ENCODE peak calls at places on chromosomes 1 and 21, in five cellular contexts. One of them, this sample, is unnamed.

GRCh38 chr1:84849312-84849711 is 43.7 kb downstream of the LPAR3 start:
- DNase-seq in neural progenitor cell: no peak
- DNase-seq in mucosa of descending colon: no peak
- DNase-seq in SJSA1: no peak
- DNase-seq in adrenal gland: no peak
- DNase-seq in this sample: no peak

GRCh38 chr1:1483714-1484113 is 12.1 kb downstream of the ATAD3B start:
- DNase-seq in mucosa of descending colon: no peak
- DNase-seq in adrenal gland: no peak
- DNase-seq in SJSA1: no peak
- DNase-seq in neural progenitor cell: no peak
- DNase-seq in this sample: no peak

GRCh38 chr1:234132799-234133198 is 228.3 kb downstream of the SLC35F3 start:
- DNase-seq in SJSA1: no peak
- DNase-seq in mucosa of descending colon: no peak
- DNase-seq in neural progenitor cell: no peak
- DNase-seq in adrenal gland: no peak
- DNase-seq in this sample: no peak

GRCh38 chr1:44676484-44677200 is 2.1 kb downstream of the ARMH1 start:
- DNase-seq in adrenal gland: peak; percentile 51
- DNase-seq in mucosa of descending colon: no peak
- DNase-seq in neural progenitor cell: no peak
- DNase-seq in SJSA1: no peak
- DNase-seq in this sample: no peak

GRCh38 chr1:33872681-33873080 is 8.8 kb downstream of the HMGB4 start:
- DNase-seq in SJSA1: no peak
- DNase-seq in neural progenitor cell: peak; percentile 76
- DNase-seq in adrenal gland: no peak
- DNase-seq in mucosa of descending colon: no peak
- DNase-seq in this sample: no peak

GRCh38 chr1:155062702-155063411 is 683 bp upstream of the EFNA4 start:
- DNase-seq in neural progenitor cell: peak; percentile 88
- DNase-seq in SJSA1: no peak
- DNase-seq in adrenal gland: peak; percentile 55
- DNase-seq in mucosa of descending colon: peak; percentile 90
- DNase-seq in this sample: peak; percentile 83

GRCh38 chr1:70090875-70091274 is 114.5 kb downstream of the LRRC40 start:
- DNase-seq in mucosa of descending colon: no peak
- DNase-seq in SJSA1: no peak
- DNase-seq in neural progenitor cell: no peak
- DNase-seq in adrenal gland: no peak
- DNase-seq in this sample: no peak

GRCh38 chr1:32503153-32503552 is 36.1 kb upstream of the ZBTB8A start:
- DNase-seq in adrenal gland: no peak
- DNase-seq in neural progenitor cell: no peak
- DNase-seq in SJSA1: no peak
- DNase-seq in mucosa of descending colon: no peak
- DNase-seq in this sample: no peak

GRCh38 chr1:55559802-55560201 is 344.6 kb upstream of the USP24 start:
- DNase-seq in mucosa of descending colon: no peak
- DNase-seq in neural progenitor cell: no peak
- DNase-seq in SJSA1: no peak
- DNase-seq in adrenal gland: no peak
- DNase-seq in this sample: no peak

GRCh38 chr1:54857741-54858665 is 29.0 kb downstream of the DHCR24 start:
- DNase-seq in mucosa of descending colon: no peak
- DNase-seq in neural progenitor cell: no peak
- DNase-seq in SJSA1: no peak
- DNase-seq in adrenal gland: peak; percentile 69
- DNase-seq in this sample: no peak

GRCh38 chr1:4411862-4412261 is 242.5 kb upstream of the AJAP1 start:
- DNase-seq in neural progenitor cell: no peak
- DNase-seq in SJSA1: no peak
- DNase-seq in adrenal gland: no peak
- DNase-seq in mucosa of descending colon: no peak
- DNase-seq in this sample: no peak

GRCh38 chr1:107530543-107530942 is 389.7 kb downstream of the NTNG1 start:
- DNase-seq in adrenal gland: no peak
- DNase-seq in mucosa of descending colon: no peak
- DNase-seq in neural progenitor cell: no peak
- DNase-seq in SJSA1: no peak
- DNase-seq in this sample: no peak

GRCh38 chr1:76998582-76999189 is 131.4 kb downstream of the ST6GALNAC5 start:
- DNase-seq in neural progenitor cell: no peak
- DNase-seq in SJSA1: no peak
- DNase-seq in adrenal gland: no peak
- DNase-seq in mucosa of descending colon: no peak
- DNase-seq in this sample: no peak

GRCh38 chr1:14486401-14487110 is 111.9 kb upstream of the KAZN start:
- DNase-seq in SJSA1: peak; percentile 55
- DNase-seq in adrenal gland: peak; percentile 62
- DNase-seq in neural progenitor cell: no peak
- DNase-seq in mucosa of descending colon: no peak
- DNase-seq in this sample: no peak

GRCh38 chr1:80656011-80656627 is 1144.6 kb upstream of the ADGRL2 start:
- DNase-seq in SJSA1: no peak
- DNase-seq in mucosa of descending colon: no peak
- DNase-seq in adrenal gland: no peak
- DNase-seq in neural progenitor cell: peak; percentile 58
- DNase-seq in this sample: peak; percentile 40

GRCh38 chr1:152436593-152437338 is 22.7 kb upstream of the CRNN start:
- DNase-seq in neural progenitor cell: no peak
- DNase-seq in adrenal gland: no peak
- DNase-seq in SJSA1: peak; percentile 64
- DNase-seq in mucosa of descending colon: no peak
- DNase-seq in this sample: no peak

GRCh38 chr1:227939791-227940771 is 7.7 kb downstream of the WNT9A start:
- DNase-seq in adrenal gland: peak; percentile 8
- DNase-seq in mucosa of descending colon: peak; percentile 22
- DNase-seq in neural progenitor cell: no peak
- DNase-seq in SJSA1: peak; percentile 36
- DNase-seq in this sample: no peak

GRCh38 chr1:69569983-69570755 is 2.4 kb downstream of the LRRC7 start:
- DNase-seq in neural progenitor cell: peak; percentile 52
- DNase-seq in adrenal gland: no peak
- DNase-seq in SJSA1: no peak
- DNase-seq in mucosa of descending colon: no peak
- DNase-seq in this sample: no peak

GRCh38 chr1:37498872-37499617 is 15.5 kb downstream of the MEAF6 start:
- DNase-seq in SJSA1: peak; percentile 63
- DNase-seq in adrenal gland: no peak
- DNase-seq in mucosa of descending colon: no peak
- DNase-seq in neural progenitor cell: no peak
- DNase-seq in this sample: no peak

GRCh38 chr1:160205242-160205973 is at the start of gene PEA15:
- DNase-seq in SJSA1: peak; percentile 84
- DNase-seq in adrenal gland: peak; percentile 56
- DNase-seq in neural progenitor cell: peak; percentile 91
- DNase-seq in mucosa of descending colon: peak; percentile 88
- DNase-seq in this sample: peak; percentile 67

GRCh38 chr1:197467881-197468280 is 199.8 kb downstream of the CRB1 start:
- DNase-seq in adrenal gland: no peak
- DNase-seq in mucosa of descending colon: no peak
- DNase-seq in SJSA1: no peak
- DNase-seq in neural progenitor cell: no peak
- DNase-seq in this sample: no peak

GRCh38 chr1:8821084-8821483 is 3.6 kb upstream of the RERE start:
- DNase-seq in neural progenitor cell: no peak
- DNase-seq in adrenal gland: no peak
- DNase-seq in SJSA1: peak; percentile 25
- DNase-seq in mucosa of descending colon: no peak
- DNase-seq in this sample: no peak

GRCh38 chr21:32403201-32403701 is 9.3 kb upstream of the EVA1C start:
- DNase-seq in neural progenitor cell: peak; percentile 85
- DNase-seq in mucosa of descending colon: no peak
- DNase-seq in adrenal gland: peak; percentile 57
- DNase-seq in SJSA1: peak; percentile 71
- DNase-seq in this sample: peak; percentile 74

GRCh38 chr1:59976194-59977074 is 49.9 kb upstream of the CYP2J2 start:
- DNase-seq in neural progenitor cell: peak; percentile 75
- DNase-seq in adrenal gland: peak; percentile 44
- DNase-seq in SJSA1: peak; percentile 61
- DNase-seq in mucosa of descending colon: peak; percentile 78
- DNase-seq in this sample: peak; percentile 36

GRCh38 chr1:167541610-167542009 is 12.0 kb downstream of the CREG1 start:
- DNase-seq in mucosa of descending colon: no peak
- DNase-seq in adrenal gland: no peak
- DNase-seq in SJSA1: no peak
- DNase-seq in neural progenitor cell: no peak
- DNase-seq in this sample: no peak

GRCh38 chr1:7389201-7389785 is 381.8 kb upstream of the VAMP3 start:
- DNase-seq in neural progenitor cell: no peak
- DNase-seq in mucosa of descending colon: no peak
- DNase-seq in SJSA1: peak; percentile 28
- DNase-seq in adrenal gland: no peak
- DNase-seq in this sample: no peak

GRCh38 chr1:1400576-1401456 is 1.7 kb upstream of the CCNL2 start:
- DNase-seq in SJSA1: no peak
- DNase-seq in neural progenitor cell: no peak
- DNase-seq in adrenal gland: peak; percentile 49
- DNase-seq in mucosa of descending colon: no peak
- DNase-seq in this sample: no peak

GRCh38 chr21:21367583-21367982 is 369.4 kb downstream of the NCAM2 start:
- DNase-seq in neural progenitor cell: no peak
- DNase-seq in adrenal gland: no peak
- DNase-seq in SJSA1: no peak
- DNase-seq in mucosa of descending colon: no peak
- DNase-seq in this sample: no peak

GRCh38 chr1:164560504-164560903 is 1.5 kb downstream of the PBX1 start:
- DNase-seq in adrenal gland: no peak
- DNase-seq in SJSA1: no peak
- DNase-seq in mucosa of descending colon: no peak
- DNase-seq in neural progenitor cell: no peak
- DNase-seq in this sample: no peak
- H3K4me1 ChIP-seq in adrenal gland: peaks cover 36% of the 10 kb centered on the region
- H3K4me1 ChIP-seq in SJSA1: no peaks in the 10 kb centered on the region
- H3K4me1 ChIP-seq in mucosa of descending colon: no peaks in the 10 kb centered on the region
- H3K4me1 ChIP-seq in neural progenitor cell: peaks cover 36% of the 10 kb centered on the region
- H3K4me1 ChIP-seq in this sample: peaks cover 24% of the 10 kb centered on the region

DNA sequence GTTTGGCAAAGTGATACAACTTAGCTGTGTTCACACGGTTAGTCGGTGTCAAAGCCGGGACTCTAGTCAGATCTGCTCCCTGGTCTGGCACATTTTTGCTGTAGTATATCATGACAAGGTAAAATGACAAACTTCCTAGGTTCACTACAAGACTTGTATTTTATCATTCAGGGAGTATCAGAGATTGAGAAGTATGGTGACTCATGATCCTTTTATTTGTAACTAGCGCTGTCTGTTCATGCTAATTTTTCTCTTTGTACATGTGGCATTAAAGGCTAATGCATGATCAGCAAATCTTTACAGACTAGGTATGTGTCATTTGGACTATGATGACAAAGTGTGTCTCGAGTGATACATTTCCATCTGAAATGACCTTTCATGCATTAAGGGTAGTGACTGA is 326.7 kb downstream of the SIPA1L2 start:
- DNase-seq in mucosa of descending colon: no peak
- DNase-seq in SJSA1: no peak
- DNase-seq in neural progenitor cell: no peak
- DNase-seq in adrenal gland: no peak
- DNase-seq in this sample: no peak
- H3K4me1 ChIP-seq in mucosa of descending colon: peaks cover 8% of the 10 kb centered on the region
- H3K4me1 ChIP-seq in SJSA1: no peaks in the 10 kb centered on the region
- H3K4me1 ChIP-seq in neural progenitor cell: no peaks in the 10 kb centered on the region
- H3K4me1 ChIP-seq in adrenal gland: no peaks in the 10 kb centered on the region
- H3K4me1 ChIP-seq in this sample: no peaks in the 10 kb centered on the region

GRCh38 chr1:212485895-212486590 is 53.3 kb downstream of the NENF start:
- DNase-seq in SJSA1: peak; percentile 94
- DNase-seq in mucosa of descending colon: peak; percentile 66
- DNase-seq in adrenal gland: peak; percentile 54
- DNase-seq in neural progenitor cell: no peak
- DNase-seq in this sample: peak; percentile 87
- H3K4me1 ChIP-seq in SJSA1: peaks cover 64% of the 10 kb centered on the region
- H3K4me1 ChIP-seq in mucosa of descending colon: peaks cover 5% of the 10 kb centered on the region
- H3K4me1 ChIP-seq in adrenal gland: no peaks in the 10 kb centered on the region
- H3K4me1 ChIP-seq in neural progenitor cell: peaks cover 14% of the 10 kb centered on the region
- H3K4me1 ChIP-seq in this sample: peaks cover 54% of the 10 kb centered on the region

DNA sequence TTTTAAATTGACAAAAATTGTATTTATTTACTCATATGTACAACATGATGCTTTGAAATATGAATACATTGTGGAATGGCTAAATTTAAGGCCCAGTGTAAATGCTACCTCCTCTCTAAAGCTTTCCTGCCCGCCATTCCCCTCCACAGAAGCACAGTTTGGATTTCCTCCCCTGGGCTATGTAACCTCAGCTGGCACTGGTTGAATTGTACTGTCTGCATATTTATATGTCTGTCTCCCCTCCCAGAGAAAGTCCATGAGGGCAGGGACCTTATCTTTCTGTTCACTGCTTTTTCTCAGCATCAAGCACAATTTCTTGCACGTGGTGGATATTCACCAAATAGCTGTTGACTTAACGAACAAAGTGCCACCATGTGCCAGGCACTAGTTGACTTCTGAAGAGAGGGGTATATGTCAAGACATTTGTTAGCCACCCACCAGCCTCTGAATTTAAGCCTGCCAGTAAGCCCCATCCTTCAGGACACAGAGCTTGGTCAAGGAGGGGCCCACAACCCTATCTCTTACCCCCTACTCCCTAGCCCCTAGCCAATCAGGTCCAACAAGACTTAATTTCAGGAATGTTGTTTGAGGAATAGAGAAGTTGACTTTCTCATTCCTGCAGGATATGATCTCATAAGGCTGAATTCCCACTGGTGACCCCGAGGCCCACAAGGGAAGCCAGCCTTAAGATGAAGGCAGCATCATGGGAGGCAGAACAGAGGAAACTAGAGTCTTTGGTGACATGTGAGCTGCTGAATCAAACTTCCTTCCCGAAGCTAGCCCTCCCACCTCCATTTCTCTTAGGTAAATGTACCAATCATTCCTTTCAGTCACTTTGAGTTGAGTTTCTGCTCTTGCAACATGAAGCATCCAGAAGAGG is 9.3 kb upstream of the PDIK1L start:
- DNase-seq in mucosa of descending colon: no peak
- DNase-seq in adrenal gland: no peak
- DNase-seq in SJSA1: no peak
- DNase-seq in neural progenitor cell: no peak
- DNase-seq in this sample: peak; percentile 23
- H3K4me1 ChIP-seq in mucosa of descending colon: no peaks in the 10 kb centered on the region
- H3K4me1 ChIP-seq in adrenal gland: no peaks in the 10 kb centered on the region
- H3K4me1 ChIP-seq in SJSA1: peaks cover 23% of the 10 kb centered on the region
- H3K4me1 ChIP-seq in neural progenitor cell: no peaks in the 10 kb centered on the region
- H3K4me1 ChIP-seq in this sample: peaks cover 69% of the 10 kb centered on the region